ENCODE peak calls at places on chromosomes 12 and 14, in five cellular contexts. J is tibial nerve; Z is stimulated activated CD4-positive, alpha-beta T cell treated with anti-CD3 and anti-CD28 coated beads, Interleukin-2, amount 100 ng/mL, for 48 hours; F is activated T-cell treated with anti-CD3 and anti-CD28 coated beads, Interleukin-2, amount 50 U/mL, for 4 hours; L is T-helper 9 cell. Y is an unnamed sample.

GRCh38 chr14:31768355-31768754 is 207.2 kb downstream of the NUBPL start:
- DNase-seq in F (no peak), J (no peak), L (no peak), Z (no peak), Y (no peak)

GRCh38 chr12:132651444-132652100 is 33.0 kb downstream of the P2RX2 start:
- DNase-seq in J (no peak), L (no peak), Z (no peak), F (no peak), Y (no peak)

GRCh38 chr12:131783915-131784541 is 44.2 kb upstream of the MMP17 start:
- DNase-seq in J (no peak), F (no peak), L (no peak), Z (no peak), Y (no peak)

GRCh38 chr14:87483651-87484260 is 509.2 kb downstream of the GALC start:
- DNase-seq in Z (no peak), L (no peak), F (no peak), J (no peak), Y (no peak)

GRCh38 chr14:68469208-68469713 is 323.6 kb downstream of the ZFP36L1 start:
- DNase-seq in J (no peak), Z (no peak), L (no peak), F (no peak), Y (no peak)

GRCh38 chr14:105840266-105841021 is 314.1 kb downstream of the TMEM121 start:
- DNase-seq in F (no peak), J (no peak), Z (no peak), L (no peak), Y (no peak)

GRCh38 chr12:118536306-118536900 is 160.0 kb downstream of the SUDS3 start:
- DNase-seq in Z (no peak), J (no peak), F (no peak), L (no peak), Y (no peak)

GRCh38 chr14:72513346-72513745 is 380.6 kb downstream of the DPF3 start:
- DNase-seq in J (no peak), Z (no peak), L (no peak), F (no peak), Y (no peak)

GRCh38 chr12:46103691-46104090 is 113.3 kb upstream of the SCAF11 start:
- DNase-seq in J (no peak), L (no peak), F (no peak), Z (no peak), Y (no peak)

GRCh38 chr12:49553512-49554088 is 14.3 kb downstream of the MCRS1 start:
- DNase-seq in F (no peak), Z (no peak), L (no peak), J (no peak), Y (no peak)

GRCh38 chr14:76346391-76347160 is 29.4 kb upstream of the ESRRB start:
- DNase-seq in F (no peak), J (no peak), L (no peak), Z (no peak), Y (no peak)

GRCh38 chr14:105864651-105865265 is 338.4 kb downstream of the TMEM121 start:
- DNase-seq in F (no peak), J (peak), Z (no peak), L (no peak), Y (no peak)

GRCh38 chr14:98926151-98926550 is 345.8 kb downstream of the BCL11B start:
- DNase-seq in F (peak), L (no peak), Z (no peak), J (no peak), Y (no peak)

GRCh38 chr12:124298685-124299410 is 4.0 kb downstream of the RFLNA start:
- DNase-seq in L (no peak), F (no peak), Z (no peak), J (no peak), Y (no peak)

GRCh38 chr12:117472983-117473382 is 111.6 kb upstream of the NOS1 start:
- DNase-seq in F (no peak), L (no peak), J (no peak), Z (no peak), Y (no peak)

GRCh38 chr14:33931439-33931838 is 19.4 kb downstream of the EGLN3 start:
- DNase-seq in F (no peak), J (no peak), L (no peak), Z (no peak), Y (no peak)

GRCh38 chr14:23297878-23298277 is 4.8 kb downstream of the PPP1R3E start:
- DNase-seq in F (no peak), J (no peak), Z (no peak), L (no peak), Y (no peak)

Y was measured in CMK.